ENCODE peak calls at places on chromosomes 16 and 17, in six cellular contexts. N is Ammon's horn, W is NCI-H2081, C is EH, J is coronary artery, L is GM12865. S is an unnamed sample.

GRCh38 chr17:42275527-42276358 is 448 bp downstream of the STAT5B start:
- DNase-seq in N (no peak), W (no peak), C (peak; percentile 61), J (no peak), L (peak; percentile 39), S (peak; percentile 49)

GRCh38 chr16:7615565-7615964 is 282.9 kb downstream of the RBFOX1 start:
- DNase-seq in N (no peak), W (no peak), C (no peak), J (no peak), L (no peak), S (no peak)

GRCh38 chr16:67326472-67327309 is at the start of the genes KCTD19 and LRRC36:
- DNase-seq in N (no peak), W (peak; percentile 48), C (peak; percentile 15), J (no peak), L (peak; percentile 43), S (peak; percentile 37)

GRCh38 chr17:3961564-3962047 is 2.6 kb downstream of the ATP2A3 start:
- DNase-seq in N (no peak), W (peak; percentile 37), C (no peak), J (no peak), L (peak; percentile 82), S (no peak)

GRCh38 chr17:45432405-45433113 is at the start of gene ARHGAP27:
- DNase-seq in N (no peak), W (peak; percentile 26), C (peak; percentile 59), J (no peak), L (no peak), S (peak; percentile 23)

GRCh38 chr17:46157443-46158107 is 35.7 kb downstream of the KANSL1 start:
- DNase-seq in N (no peak), W (no peak), C (peak; percentile 73), J (no peak), L (no peak), S (peak; percentile 63)

GRCh38 chr16:19348578-19349315 is 63.2 kb downstream of the CLEC19A start:
- DNase-seq in N (peak; percentile 41), W (no peak), C (no peak), J (no peak), L (no peak), S (no peak)

GRCh38 chr16:8776193-8776592 is 21.2 kb downstream of the TMEM186 start:
- DNase-seq in N (no peak), W (no peak), C (no peak), J (no peak), L (no peak), S (no peak)

GRCh38 chr17:34990921-34991365 is 10.6 kb downstream of the LIG3 start:
- DNase-seq in N (no peak), W (no peak), C (no peak), J (no peak), L (no peak), S (peak; percentile 89)

GRCh38 chr17:63117431-63117830 is 151.4 kb downstream of the TANC2 start:
- DNase-seq in N (no peak), W (no peak), C (no peak), J (no peak), L (no peak), S (no peak)

GRCh38 chr17:29048440-29049360 is 5.8 kb downstream of the PIPOX start:
- DNase-seq in N (no peak), W (peak; percentile 42), C (peak; percentile 61), J (no peak), L (no peak), S (no peak)